ENCODE peak calls at places on chromosomes 4 and X, in ten cellular contexts. L is stomach, V is GM23338, H is bronchial epithelial cell, M is BE2C, R is right lobe of liver, Y is OCI-LY7, X is AG04449, G is prostate gland, F is fibroblast of mammary gland. W is an unnamed sample.

GRCh38 chrX:153741446-153741845 is 16.8 kb downstream of the ABCD1 start:
- DNase-seq in H (no peak), F (no peak), M (no peak), V (no peak), X (no peak), R (no peak), G (no peak), L (no peak), Y (no peak), W (no peak)

GRCh38 chr4:54568184-54568583 is 89.6 kb upstream of the KIT start:
- DNase-seq in F (peak), H (peak), R (no peak), L (no peak), M (no peak), G (no peak), Y (no peak), V (no peak), X (peak), W (no peak)

GRCh38 chr4:150072906-150073714 is 5.1 kb upstream of the DCLK2 start:
- DNase-seq in V (no peak), X (peak), Y (no peak), R (no peak), G (no peak), M (no peak), H (peak), F (peak), L (no peak), W (peak)

GRCh38 chr4:23945521-23946017 is 55.7 kb upstream of the PPARGC1A start:
- DNase-seq in G (peak), X (no peak), F (peak), L (peak), R (peak), V (no peak), Y (no peak), H (peak), M (no peak), W (no peak)

GRCh38 chr4:23382880-23383279 is 507.0 kb downstream of the PPARGC1A start:
- DNase-seq in F (no peak), X (no peak), G (no peak), Y (no peak), V (no peak), M (no peak), R (no peak), L (no peak), H (peak), W (no peak)

GRCh38 chr4:185999207-185999606 is 69.7 kb upstream of the TLR3 start:
- DNase-seq in H (no peak), L (no peak), V (no peak), X (no peak), M (no peak), F (no peak), Y (no peak), R (no peak), G (peak), W (peak)

GRCh38 chr4:126710935-126711334 is 921.8 kb upstream of the INTU start:
- DNase-seq in M (no peak), X (no peak), L (no peak), V (no peak), F (peak), H (peak), R (no peak), Y (no peak), G (no peak), W (no peak)

GRCh38 chrX:131621650-131622049 is 77.8 kb downstream of the OR13H1 start:
- DNase-seq in X (no peak), M (no peak), Y (no peak), F (peak), H (no peak), L (no peak), R (no peak), G (no peak), V (no peak), W (no peak)

GRCh38 chrX:11188664-11189063 is 77.5 kb downstream of the HCCS start:
- DNase-seq in V (no peak), M (no peak), Y (no peak), F (peak), X (no peak), L (no peak), H (peak), R (no peak), G (no peak), W (no peak)

GRCh38 chr4:25981749-25982148 is 67.7 kb downstream of the SMIM20 start:
- DNase-seq in Y (no peak), R (no peak), L (no peak), G (no peak), X (no peak), V (no peak), F (no peak), H (peak), M (no peak), W (no peak)

GRCh38 chr4:146134761-146135160 is 40.8 kb upstream of the LSM6 start:
- DNase-seq in M (no peak), V (no peak), F (peak), H (peak), R (peak), X (no peak), Y (no peak), L (no peak), G (peak), W (peak)

GRCh38 chr4:6052679-6053078 is 34.4 kb upstream of the C4orf50 start:
- DNase-seq in H (no peak), G (no peak), Y (no peak), F (no peak), L (peak), X (no peak), M (no peak), R (no peak), V (no peak), W (peak)

GRCh38 chrX:79081895-79082512 is 62.5 kb upstream of the GPR174 start:
- DNase-seq in X (no peak), G (no peak), M (no peak), Y (peak), L (no peak), H (peak), R (no peak), V (peak), F (peak), W (no peak)

GRCh38 chrX:119497185-119497584 is 28.9 kb downstream of the SLC25A5 start:
- DNase-seq in X (no peak), G (no peak), L (no peak), H (no peak), Y (peak), V (no peak), M (no peak), F (no peak), R (no peak), W (no peak)

GRCh38 chrX:19440713-19441112 is 74.6 kb downstream of the MAP3K15 start:
- DNase-seq in V (no peak), M (no peak), L (no peak), F (peak), G (no peak), R (no peak), X (peak), H (peak), Y (no peak), W (no peak)

GRCh38 chrX:72201836-72202536 is 20.4 kb downstream of the PIN4 start:
- DNase-seq in F (peak), Y (no peak), V (no peak), G (no peak), M (no peak), R (no peak), L (no peak), X (peak), H (peak), W (no peak)

GRCh38 chr4:25031077-25031606 is 396 bp upstream of the LGI2 start:
- DNase-seq in H (no peak), L (no peak), R (peak), V (peak), M (peak), F (peak), G (no peak), X (no peak), Y (no peak), W (no peak)

GRCh38 chr4:154642361-154642760 is 29.9 kb upstream of the FGG start:
- DNase-seq in H (no peak), R (no peak), X (no peak), L (no peak), Y (no peak), F (peak), G (no peak), V (peak), M (no peak), W (no peak)

GRCh38 chrX:136781180-136781797 is 557 bp upstream of the ARHGEF6 start:
- DNase-seq in M (no peak), X (no peak), R (no peak), G (peak), H (no peak), F (peak), Y (peak), V (no peak), L (no peak), W (no peak)

GRCh38 chr4:153486281-153487151 is 20.4 kb downstream of the TMEM131L start:
- DNase-seq in G (peak), H (peak), F (peak), L (peak), R (no peak), V (peak), Y (no peak), X (peak), M (no peak), W (peak)

GRCh38 chr4:19300213-19300612 is 951.5 kb upstream of the SLIT2 start:
- DNase-seq in V (no peak), Y (no peak), M (no peak), X (peak), R (no peak), H (peak), F (peak), G (no peak), L (no peak), W (no peak)

GRCh38 chr4:119118397-119118796 is 17.2 kb upstream of the MYOZ2 start:
- DNase-seq in X (no peak), H (peak), M (no peak), V (no peak), Y (no peak), G (no peak), F (peak), L (no peak), R (no peak), W (no peak)

GRCh38 chr4:3493720-3494492 is 30.8 kb downstream of the DOK7 start:
- DNase-seq in V (no peak), L (no peak), F (no peak), G (no peak), M (no peak), Y (no peak), R (no peak), X (no peak), H (no peak), W (no peak)

GRCh38 chr4:121822796-121823504 is 733 bp downstream of the CCNA2 start:
- DNase-seq in X (no peak), H (peak), F (no peak), M (peak), V (peak), R (no peak), Y (peak), G (peak), L (peak), W (no peak)

GRCh38 chrX:8939344-8939743 is 94.6 kb downstream of the FAM9B start:
- DNase-seq in M (no peak), H (no peak), Y (no peak), L (no peak), F (no peak), G (no peak), X (no peak), R (no peak), V (no peak), W (no peak)

GRCh38 chr4:97038146-97038516 is 1105.1 kb downstream of the STPG2 start:
- DNase-seq in F (no peak), L (no peak), Y (no peak), R (no peak), X (no peak), G (no peak), M (no peak), V (no peak), H (no peak), W (no peak)

GRCh38 chr4:16801356-16801755 is 97.1 kb downstream of the LDB2 start:
- DNase-seq in M (no peak), L (no peak), V (no peak), H (no peak), Y (no peak), F (no peak), G (no peak), R (no peak), X (no peak), W (no peak)

GRCh38 chrX:47879447-47879846 is 42.7 kb downstream of the ZNF81 start:
- DNase-seq in Y (no peak), G (no peak), R (no peak), M (no peak), L (no peak), V (no peak), H (no peak), X (no peak), F (no peak), W (no peak)

GRCh38 chrX:43973249-43973672 is at the start of gene NDP:
- DNase-seq in X (no peak), F (peak), L (no peak), R (no peak), Y (no peak), V (peak), M (peak), G (no peak), H (no peak), W (peak)

GRCh38 chrX:101232316-101232715 is 12.7 kb downstream of the DRP2 start:
- DNase-seq in Y (no peak), V (no peak), M (no peak), R (no peak), F (peak), X (no peak), H (no peak), L (no peak), G (no peak), W (no peak)

GRCh38 chr4:124636793-124637192 is 75.7 kb downstream of the ANKRD50 start:
- DNase-seq in M (no peak), X (no peak), R (no peak), V (peak), L (no peak), F (no peak), Y (no peak), G (no peak), H (no peak), W (no peak)

GRCh38 chr4:157076578-157076947 is 613 bp downstream of the GLRB start:
- DNase-seq in H (no peak), F (no peak), L (no peak), X (no peak), M (no peak), V (peak), R (no peak), Y (no peak), G (no peak), W (no peak)
- H3K4me3 ChIP-seq in H (peak), F (peak), L (peak), X (peak), M (peak), V (peak), R (peak), Y (no peak), G (peak), W (peak)

GRCh38 chr4:40380647-40381046 is 45.5 kb downstream of the CHRNA9 start:
- DNase-seq in H (no peak), R (no peak), G (no peak), M (no peak), X (no peak), F (no peak), L (no peak), V (no peak), Y (no peak), W (no peak)
- TF ChIP-seq CTCF in H (no peak), R (no peak), G (no peak), M (no peak), X (no peak), F (no peak), L (no peak), V (no peak), Y (no peak), W (no peak)

GRCh38 chrX:123959281-123960063 is 2.0 kb upstream of the STAG2 start:
- DNase-seq in M (peak), H (no peak), G (peak), Y (peak), L (peak), F (peak), V (peak), R (peak), X (no peak), W (no peak)
- H3K4me3 ChIP-seq in M (peak), H (peak), G (peak), Y (peak), L (peak), F (peak), V (peak), R (peak), X (peak), W (peak)

DNA sequence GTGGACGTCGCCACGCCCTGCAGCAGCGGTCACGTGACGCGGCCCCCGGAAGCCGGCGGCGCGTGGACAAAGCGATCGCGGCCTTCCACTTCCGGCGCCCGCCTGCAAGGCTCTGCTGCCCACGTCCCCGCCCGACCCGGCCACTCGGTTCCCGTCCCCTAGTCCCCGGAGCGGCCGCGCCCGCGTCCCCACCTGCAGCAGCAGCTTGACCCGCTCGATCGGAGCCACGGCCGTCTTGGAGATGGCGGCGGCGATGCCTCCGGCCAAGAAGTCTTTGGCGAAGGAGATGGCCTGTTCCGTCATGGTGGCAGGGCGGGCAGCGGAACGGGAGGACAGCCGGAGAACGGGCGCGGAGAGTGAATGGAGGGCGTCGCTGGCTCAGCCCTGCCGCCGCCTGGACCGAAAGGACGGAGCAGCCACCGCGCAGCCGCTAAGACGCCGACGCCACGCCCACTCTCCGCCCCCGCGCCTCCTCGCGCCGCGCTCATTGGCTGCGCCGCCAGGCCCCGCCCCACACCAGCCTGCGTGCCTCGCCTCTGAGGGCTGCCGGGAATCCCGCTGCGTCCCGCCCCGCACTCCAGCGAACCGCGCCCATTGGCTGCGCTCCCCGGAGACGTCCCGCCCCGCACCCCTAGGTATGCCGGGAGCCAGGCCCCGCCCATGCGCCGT is at the start of gene SLC25A6:
- DNase-seq in L (peak), H (peak), X (peak), Y (peak), M (peak), R (peak), F (peak), G (peak), V (peak), W (peak)
- TF ChIP-seq CTCF in L (no peak), H (no peak), X (no peak), Y (peak), M (no peak), R (peak), F (no peak), G (no peak), V (no peak), W (no peak)

GRCh38 chrX:437636-438390 is 51.1 kb upstream of the PPP2R3B start:
- DNase-seq in M (no peak), V (no peak), G (no peak), R (no peak), L (no peak), X (no peak), Y (no peak), H (peak), F (no peak), W (no peak)
- H3K4me3 ChIP-seq in M (no peak), V (no peak), G (no peak), R (no peak), L (no peak), X (no peak), Y (no peak), H (no peak), F (no peak), W (no peak)

GRCh38 chr4:82833696-82834313 is 35.2 kb upstream of the SCD5 start:
- DNase-seq in X (peak), Y (no peak), R (no peak), H (peak), G (no peak), V (no peak), F (peak), L (no peak), M (no peak), W (no peak)
- TF ChIP-seq CTCF in X (no peak), Y (no peak), R (no peak), H (no peak), G (no peak), V (no peak), F (peak), L (no peak), M (no peak), W (no peak)

GRCh38 chrX:68832101-68832416 is 3.2 kb downstream of the EFNB1 start:
- DNase-seq in X (no peak), F (peak), G (no peak), Y (peak), V (peak), M (no peak), R (peak), H (peak), L (peak), W (no peak)

GRCh38 chrX:68832516-68833447 is 4.0 kb downstream of the EFNB1 start:
- DNase-seq in R (no peak), G (no peak), V (peak), F (no peak), H (no peak), Y (no peak), M (no peak), X (no peak), L (no peak), W (no peak)

GRCh38 chrX:68834371-68835103 is 5.7 kb downstream of the EFNB1 start:
- DNase-seq in G (no peak), V (no peak), Y (no peak), X (no peak), H (no peak), L (no peak), M (no peak), F (no peak), R (peak), W (no peak)

GRCh38 chrX:68833855-68834331 is 5.1 kb downstream of the EFNB1 start:
- DNase-seq in F (no peak), L (no peak), X (no peak), V (no peak), H (peak), R (no peak), Y (peak), M (no peak), G (no peak), W (no peak)

DNA sequence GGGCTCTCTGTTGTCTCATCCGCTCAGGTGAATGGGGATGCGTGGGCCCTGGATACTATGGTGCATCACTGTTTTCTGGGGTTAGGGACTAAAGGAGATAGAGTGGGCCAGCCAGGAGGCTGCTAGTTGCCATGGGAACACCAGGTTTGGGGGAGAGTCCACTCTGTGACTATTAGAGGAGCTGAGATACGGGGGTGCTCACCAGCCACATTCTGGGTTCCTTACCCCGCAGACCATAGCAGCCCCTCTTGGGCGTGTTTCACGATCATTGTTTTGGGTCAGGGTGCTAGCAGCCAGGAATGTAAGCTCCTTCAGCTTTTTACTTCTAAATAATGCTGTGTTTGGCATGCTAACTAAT is 4.6 kb downstream of the EFNB1 start:
- DNase-seq in L (no peak), F (no peak), Y (no peak), M (no peak), R (no peak), X (no peak), H (peak), G (no peak), V (no peak), W (no peak)
- H3K4me3 ChIP-seq in L (no peak), F (no peak), Y (no peak), M (no peak), R (no peak), X (no peak), H (peak), G (no peak), V (no peak), W (no peak)

GRCh38 chr4:106140601-106141000 is 175.4 kb downstream of the TBCK start:
- DNase-seq in X (no peak), R (no peak), L (no peak), F (no peak), H (no peak), M (no peak), Y (no peak), V (peak), G (no peak), W (no peak)
- TF ChIP-seq CTCF in X (no peak), R (no peak), L (no peak), F (no peak), H (no peak), M (no peak), Y (no peak), V (no peak), G (no peak), W (no peak)

GRCh38 chrX:84187501-84188319 is at the start of gene RPS6KA6:
- DNase-seq in M (peak), L (no peak), F (peak), V (peak), X (no peak), Y (no peak), R (peak), H (no peak), G (peak), W (no peak)
- H3K4me3 ChIP-seq in M (peak), L (peak), F (peak), V (peak), X (peak), Y (no peak), R (peak), H (peak), G (peak), W (peak)

DNA sequence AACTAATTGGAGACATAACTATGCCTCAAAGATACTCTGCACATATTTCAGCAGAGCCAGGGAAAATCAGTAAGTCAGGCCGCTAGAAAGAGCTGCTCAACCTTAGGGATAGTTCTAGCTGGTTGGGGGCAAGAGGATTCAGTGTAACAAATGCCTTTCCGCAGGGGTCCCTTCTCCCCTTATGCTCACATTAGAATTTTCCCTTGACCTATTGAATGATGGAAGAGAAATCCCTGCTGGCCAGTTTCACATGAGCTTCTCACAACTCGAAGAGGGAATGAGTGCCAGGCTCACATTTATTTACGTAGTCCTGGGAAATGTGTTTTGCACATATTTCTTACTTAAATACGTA is 66.2 kb upstream of the USP9X start:
- DNase-seq in G (no peak), Y (no peak), R (no peak), F (no peak), H (no peak), V (no peak), L (no peak), X (no peak), M (no peak), W (no peak)
- TF ChIP-seq CTCF in G (no peak), Y (no peak), R (no peak), F (no peak), H (no peak), V (no peak), L (no peak), X (no peak), M (no peak), W (no peak)

W was measured in LNCaP clone FGC.